ENCODE peak calls at places on chromosomes 3 and 15, in ten cellular contexts. One of them, this sample, is unnamed.

GRCh38 chr15:44099671-44100070 is 95.4 kb downstream of the FRMD5 start:
- DNase-seq in CD8-positive, alpha-beta memory T cell: no peak
- DNase-seq in NCI-H187 treated with DMSO at 0.1 percent for 48 hours: no peak
- DNase-seq in caudate nucleus: no peak
- DNase-seq in kidney: no peak
- DNase-seq in AG09319: peak; percentile 28
- DNase-seq in KG1: no peak
- DNase-seq in GM23338: no peak
- DNase-seq in HAP-1: no peak
- DNase-seq in stimulated activated CD8-positive, alpha-beta memory T cell treated with anti-CD3 and anti-CD28 coated beads, Interleukin-4, amount 100 ng/mL, for 48 hours: no peak
- DNase-seq in this sample: no peak

GRCh38 chr3:169497567-169498257 is 165.8 kb downstream of the MECOM start:
- DNase-seq in KG1: no peak
- DNase-seq in caudate nucleus: no peak
- DNase-seq in NCI-H187 treated with DMSO at 0.1 percent for 48 hours: no peak
- DNase-seq in kidney: no peak
- DNase-seq in stimulated activated CD8-positive, alpha-beta memory T cell treated with anti-CD3 and anti-CD28 coated beads, Interleukin-4, amount 100 ng/mL, for 48 hours: no peak
- DNase-seq in HAP-1: peak; percentile 29
- DNase-seq in CD8-positive, alpha-beta memory T cell: no peak
- DNase-seq in GM23338: no peak
- DNase-seq in AG09319: no peak
- DNase-seq in this sample: peak; percentile 42

GRCh38 chr3:126389792-126390142 is 4.9 kb upstream of the CFAP100 start:
- DNase-seq in caudate nucleus: no peak
- DNase-seq in AG09319: no peak
- DNase-seq in CD8-positive, alpha-beta memory T cell: no peak
- DNase-seq in KG1: no peak
- DNase-seq in NCI-H187 treated with DMSO at 0.1 percent for 48 hours: no peak
- DNase-seq in HAP-1: no peak
- DNase-seq in kidney: no peak
- DNase-seq in stimulated activated CD8-positive, alpha-beta memory T cell treated with anti-CD3 and anti-CD28 coated beads, Interleukin-4, amount 100 ng/mL, for 48 hours: no peak
- DNase-seq in GM23338: no peak
- DNase-seq in this sample: no peak

GRCh38 chr3:105688821-105689220 is 180.0 kb downstream of the CBLB start:
- DNase-seq in NCI-H187 treated with DMSO at 0.1 percent for 48 hours: no peak
- DNase-seq in stimulated activated CD8-positive, alpha-beta memory T cell treated with anti-CD3 and anti-CD28 coated beads, Interleukin-4, amount 100 ng/mL, for 48 hours: no peak
- DNase-seq in CD8-positive, alpha-beta memory T cell: no peak
- DNase-seq in caudate nucleus: no peak
- DNase-seq in kidney: no peak
- DNase-seq in GM23338: no peak
- DNase-seq in KG1: no peak
- DNase-seq in AG09319: no peak
- DNase-seq in HAP-1: no peak
- DNase-seq in this sample: peak; percentile 20

GRCh38 chr15:80599359-80599758 is 95.8 kb upstream of the ABHD17C start:
- DNase-seq in AG09319: no peak
- DNase-seq in NCI-H187 treated with DMSO at 0.1 percent for 48 hours: no peak
- DNase-seq in kidney: no peak
- DNase-seq in caudate nucleus: no peak
- DNase-seq in CD8-positive, alpha-beta memory T cell: no peak
- DNase-seq in stimulated activated CD8-positive, alpha-beta memory T cell treated with anti-CD3 and anti-CD28 coated beads, Interleukin-4, amount 100 ng/mL, for 48 hours: no peak
- DNase-seq in HAP-1: no peak
- DNase-seq in KG1: no peak
- DNase-seq in GM23338: no peak
- DNase-seq in this sample: peak; percentile 47

GRCh38 chr3:40920041-40920440 is 279.3 kb upstream of the CTNNB1 start:
- DNase-seq in caudate nucleus: no peak
- DNase-seq in NCI-H187 treated with DMSO at 0.1 percent for 48 hours: no peak
- DNase-seq in CD8-positive, alpha-beta memory T cell: no peak
- DNase-seq in HAP-1: no peak
- DNase-seq in kidney: no peak
- DNase-seq in GM23338: peak; percentile 73
- DNase-seq in stimulated activated CD8-positive, alpha-beta memory T cell treated with anti-CD3 and anti-CD28 coated beads, Interleukin-4, amount 100 ng/mL, for 48 hours: no peak
- DNase-seq in AG09319: no peak
- DNase-seq in KG1: no peak
- DNase-seq in this sample: peak; percentile 96

GRCh38 chr3:128447561-128448013 is 19.1 kb downstream of the DNAJB8 start:
- DNase-seq in CD8-positive, alpha-beta memory T cell: no peak
- DNase-seq in AG09319: no peak
- DNase-seq in caudate nucleus: no peak
- DNase-seq in GM23338: no peak
- DNase-seq in kidney: no peak
- DNase-seq in NCI-H187 treated with DMSO at 0.1 percent for 48 hours: no peak
- DNase-seq in stimulated activated CD8-positive, alpha-beta memory T cell treated with anti-CD3 and anti-CD28 coated beads, Interleukin-4, amount 100 ng/mL, for 48 hours: peak; percentile 84
- DNase-seq in HAP-1: no peak
- DNase-seq in KG1: no peak
- DNase-seq in this sample: peak; percentile 49

GRCh38 chr3:183895774-183896173 is 11.1 kb upstream of the PARL start:
- DNase-seq in stimulated activated CD8-positive, alpha-beta memory T cell treated with anti-CD3 and anti-CD28 coated beads, Interleukin-4, amount 100 ng/mL, for 48 hours: no peak
- DNase-seq in HAP-1: no peak
- DNase-seq in GM23338: no peak
- DNase-seq in caudate nucleus: no peak
- DNase-seq in AG09319: no peak
- DNase-seq in CD8-positive, alpha-beta memory T cell: no peak
- DNase-seq in NCI-H187 treated with DMSO at 0.1 percent for 48 hours: no peak
- DNase-seq in KG1: no peak
- DNase-seq in kidney: no peak
- DNase-seq in this sample: no peak

GRCh38 chr3:195124378-195124985 is 146.5 kb downstream of the XXYLT1 start:
- DNase-seq in caudate nucleus: no peak
- DNase-seq in HAP-1: no peak
- DNase-seq in kidney: no peak
- DNase-seq in KG1: no peak
- DNase-seq in NCI-H187 treated with DMSO at 0.1 percent for 48 hours: no peak
- DNase-seq in GM23338: no peak
- DNase-seq in CD8-positive, alpha-beta memory T cell: no peak
- DNase-seq in stimulated activated CD8-positive, alpha-beta memory T cell treated with anti-CD3 and anti-CD28 coated beads, Interleukin-4, amount 100 ng/mL, for 48 hours: no peak
- DNase-seq in AG09319: no peak
- DNase-seq in this sample: no peak

GRCh38 chr3:4416961-4417360 is 50.1 kb downstream of the SUMF1 start:
- DNase-seq in stimulated activated CD8-positive, alpha-beta memory T cell treated with anti-CD3 and anti-CD28 coated beads, Interleukin-4, amount 100 ng/mL, for 48 hours: peak; percentile 66
- DNase-seq in KG1: no peak
- DNase-seq in AG09319: no peak
- DNase-seq in NCI-H187 treated with DMSO at 0.1 percent for 48 hours: no peak
- DNase-seq in caudate nucleus: peak; percentile 55
- DNase-seq in HAP-1: no peak
- DNase-seq in kidney: no peak
- DNase-seq in GM23338: no peak
- DNase-seq in CD8-positive, alpha-beta memory T cell: no peak
- DNase-seq in this sample: peak; percentile 92

GRCh38 chr3:126524429-126524988 is 554 bp downstream of the CHST13 start:
- DNase-seq in HAP-1: peak; percentile 47
- DNase-seq in AG09319: no peak
- DNase-seq in caudate nucleus: no peak
- DNase-seq in KG1: no peak
- DNase-seq in kidney: peak; percentile 78
- DNase-seq in stimulated activated CD8-positive, alpha-beta memory T cell treated with anti-CD3 and anti-CD28 coated beads, Interleukin-4, amount 100 ng/mL, for 48 hours: peak; percentile 29
- DNase-seq in CD8-positive, alpha-beta memory T cell: no peak
- DNase-seq in GM23338: no peak
- DNase-seq in NCI-H187 treated with DMSO at 0.1 percent for 48 hours: no peak
- DNase-seq in this sample: no peak

GRCh38 chr3:71944482-71944881 is 159.5 kb upstream of the PROK2 start:
- DNase-seq in kidney: no peak
- DNase-seq in caudate nucleus: no peak
- DNase-seq in KG1: no peak
- DNase-seq in AG09319: no peak
- DNase-seq in stimulated activated CD8-positive, alpha-beta memory T cell treated with anti-CD3 and anti-CD28 coated beads, Interleukin-4, amount 100 ng/mL, for 48 hours: no peak
- DNase-seq in GM23338: no peak
- DNase-seq in NCI-H187 treated with DMSO at 0.1 percent for 48 hours: no peak
- DNase-seq in HAP-1: no peak
- DNase-seq in CD8-positive, alpha-beta memory T cell: no peak
- DNase-seq in this sample: no peak

GRCh38 chr3:63687569-63688233 is 35.2 kb downstream of the SNTN start:
- DNase-seq in kidney: no peak
- DNase-seq in AG09319: no peak
- DNase-seq in HAP-1: no peak
- DNase-seq in GM23338: no peak
- DNase-seq in stimulated activated CD8-positive, alpha-beta memory T cell treated with anti-CD3 and anti-CD28 coated beads, Interleukin-4, amount 100 ng/mL, for 48 hours: no peak
- DNase-seq in CD8-positive, alpha-beta memory T cell: no peak
- DNase-seq in KG1: no peak
- DNase-seq in NCI-H187 treated with DMSO at 0.1 percent for 48 hours: no peak
- DNase-seq in caudate nucleus: no peak
- DNase-seq in this sample: peak; percentile 21

GRCh38 chr3:13218541-13218908 is 145.3 kb upstream of the IQSEC1 start:
- DNase-seq in GM23338: no peak
- DNase-seq in NCI-H187 treated with DMSO at 0.1 percent for 48 hours: no peak
- DNase-seq in HAP-1: no peak
- DNase-seq in AG09319: no peak
- DNase-seq in CD8-positive, alpha-beta memory T cell: no peak
- DNase-seq in caudate nucleus: no peak
- DNase-seq in kidney: peak; percentile 35
- DNase-seq in KG1: no peak
- DNase-seq in stimulated activated CD8-positive, alpha-beta memory T cell treated with anti-CD3 and anti-CD28 coated beads, Interleukin-4, amount 100 ng/mL, for 48 hours: no peak
- DNase-seq in this sample: no peak

GRCh38 chr3:67517781-67518180 is 136.6 kb downstream of the SUCLG2 start:
- DNase-seq in caudate nucleus: no peak
- DNase-seq in NCI-H187 treated with DMSO at 0.1 percent for 48 hours: no peak
- DNase-seq in stimulated activated CD8-positive, alpha-beta memory T cell treated with anti-CD3 and anti-CD28 coated beads, Interleukin-4, amount 100 ng/mL, for 48 hours: no peak
- DNase-seq in AG09319: no peak
- DNase-seq in CD8-positive, alpha-beta memory T cell: no peak
- DNase-seq in KG1: no peak
- DNase-seq in HAP-1: no peak
- DNase-seq in kidney: no peak
- DNase-seq in GM23338: no peak
- DNase-seq in this sample: no peak

GRCh38 chr15:32878849-32879795 is 161.3 kb downstream of the GREM1 start:
- DNase-seq in NCI-H187 treated with DMSO at 0.1 percent for 48 hours: no peak
- DNase-seq in caudate nucleus: no peak
- DNase-seq in GM23338: no peak
- DNase-seq in kidney: no peak
- DNase-seq in AG09319: no peak
- DNase-seq in HAP-1: no peak
- DNase-seq in CD8-positive, alpha-beta memory T cell: no peak
- DNase-seq in stimulated activated CD8-positive, alpha-beta memory T cell treated with anti-CD3 and anti-CD28 coated beads, Interleukin-4, amount 100 ng/mL, for 48 hours: no peak
- DNase-seq in KG1: no peak
- DNase-seq in this sample: peak; percentile 32

GRCh38 chr3:127121221-127121647 is 71.7 kb upstream of the PRR23E start:
- DNase-seq in kidney: no peak
- DNase-seq in caudate nucleus: no peak
- DNase-seq in CD8-positive, alpha-beta memory T cell: no peak
- DNase-seq in stimulated activated CD8-positive, alpha-beta memory T cell treated with anti-CD3 and anti-CD28 coated beads, Interleukin-4, amount 100 ng/mL, for 48 hours: no peak
- DNase-seq in KG1: no peak
- DNase-seq in GM23338: no peak
- DNase-seq in AG09319: no peak
- DNase-seq in NCI-H187 treated with DMSO at 0.1 percent for 48 hours: no peak
- DNase-seq in HAP-1: no peak
- DNase-seq in this sample: no peak

GRCh38 chr3:127165036-127165435 is 27.9 kb upstream of the PRR23E start:
- DNase-seq in GM23338: no peak
- DNase-seq in HAP-1: no peak
- DNase-seq in stimulated activated CD8-positive, alpha-beta memory T cell treated with anti-CD3 and anti-CD28 coated beads, Interleukin-4, amount 100 ng/mL, for 48 hours: no peak
- DNase-seq in AG09319: no peak
- DNase-seq in CD8-positive, alpha-beta memory T cell: no peak
- DNase-seq in NCI-H187 treated with DMSO at 0.1 percent for 48 hours: no peak
- DNase-seq in kidney: no peak
- DNase-seq in caudate nucleus: no peak
- DNase-seq in KG1: no peak
- DNase-seq in this sample: no peak

GRCh38 chr3:129558772-129559564 is 16.0 kb downstream of the H1-8 start:
- DNase-seq in CD8-positive, alpha-beta memory T cell: no peak
- DNase-seq in kidney: no peak
- DNase-seq in caudate nucleus: no peak
- DNase-seq in NCI-H187 treated with DMSO at 0.1 percent for 48 hours: no peak
- DNase-seq in stimulated activated CD8-positive, alpha-beta memory T cell treated with anti-CD3 and anti-CD28 coated beads, Interleukin-4, amount 100 ng/mL, for 48 hours: no peak
- DNase-seq in HAP-1: no peak
- DNase-seq in AG09319: peak; percentile 79
- DNase-seq in GM23338: no peak
- DNase-seq in KG1: no peak
- DNase-seq in this sample: peak; percentile 74

GRCh38 chr15:71013446-71013845 is 101.8 kb upstream of the THSD4 start:
- DNase-seq in KG1: no peak
- DNase-seq in CD8-positive, alpha-beta memory T cell: no peak
- DNase-seq in kidney: no peak
- DNase-seq in GM23338: no peak
- DNase-seq in AG09319: no peak
- DNase-seq in caudate nucleus: no peak
- DNase-seq in HAP-1: no peak
- DNase-seq in NCI-H187 treated with DMSO at 0.1 percent for 48 hours: no peak
- DNase-seq in stimulated activated CD8-positive, alpha-beta memory T cell treated with anti-CD3 and anti-CD28 coated beads, Interleukin-4, amount 100 ng/mL, for 48 hours: no peak
- DNase-seq in this sample: peak; percentile 9

GRCh38 chr15:94910166-94910565 is 678.8 kb downstream of the MCTP2 start:
- DNase-seq in stimulated activated CD8-positive, alpha-beta memory T cell treated with anti-CD3 and anti-CD28 coated beads, Interleukin-4, amount 100 ng/mL, for 48 hours: no peak
- DNase-seq in caudate nucleus: no peak
- DNase-seq in HAP-1: no peak
- DNase-seq in CD8-positive, alpha-beta memory T cell: no peak
- DNase-seq in NCI-H187 treated with DMSO at 0.1 percent for 48 hours: no peak
- DNase-seq in kidney: no peak
- DNase-seq in AG09319: no peak
- DNase-seq in KG1: no peak
- DNase-seq in GM23338: no peak
- DNase-seq in this sample: no peak

GRCh38 chr15:41979493-41980266 is 7.3 kb upstream of the EHD4 start:
- DNase-seq in caudate nucleus: no peak
- DNase-seq in kidney: no peak
- DNase-seq in AG09319: no peak
- DNase-seq in stimulated activated CD8-positive, alpha-beta memory T cell treated with anti-CD3 and anti-CD28 coated beads, Interleukin-4, amount 100 ng/mL, for 48 hours: no peak
- DNase-seq in KG1: no peak
- DNase-seq in GM23338: no peak
- DNase-seq in CD8-positive, alpha-beta memory T cell: no peak
- DNase-seq in HAP-1: no peak
- DNase-seq in NCI-H187 treated with DMSO at 0.1 percent for 48 hours: no peak
- DNase-seq in this sample: no peak

GRCh38 chr15:77251662-77252061 is 168.2 kb downstream of the PEAK1 start:
- DNase-seq in kidney: no peak
- DNase-seq in stimulated activated CD8-positive, alpha-beta memory T cell treated with anti-CD3 and anti-CD28 coated beads, Interleukin-4, amount 100 ng/mL, for 48 hours: peak; percentile 28
- DNase-seq in NCI-H187 treated with DMSO at 0.1 percent for 48 hours: no peak
- DNase-seq in HAP-1: peak; percentile 55
- DNase-seq in CD8-positive, alpha-beta memory T cell: no peak
- DNase-seq in caudate nucleus: no peak
- DNase-seq in GM23338: peak; percentile 74
- DNase-seq in AG09319: no peak
- DNase-seq in KG1: no peak
- DNase-seq in this sample: no peak

GRCh38 chr3:168847293-168847883 is 751.7 kb upstream of the GOLIM4 start:
- DNase-seq in NCI-H187 treated with DMSO at 0.1 percent for 48 hours: no peak
- DNase-seq in GM23338: peak; percentile 78
- DNase-seq in kidney: no peak
- DNase-seq in KG1: no peak
- DNase-seq in CD8-positive, alpha-beta memory T cell: no peak
- DNase-seq in caudate nucleus: no peak
- DNase-seq in AG09319: peak; percentile 3
- DNase-seq in HAP-1: peak; percentile 48
- DNase-seq in stimulated activated CD8-positive, alpha-beta memory T cell treated with anti-CD3 and anti-CD28 coated beads, Interleukin-4, amount 100 ng/mL, for 48 hours: no peak
- DNase-seq in this sample: peak; percentile 43

GRCh38 chr15:67164811-67165652 is 89.4 kb downstream of the AAGAB start:
- DNase-seq in AG09319: no peak
- DNase-seq in kidney: peak; percentile 85
- DNase-seq in caudate nucleus: no peak
- DNase-seq in stimulated activated CD8-positive, alpha-beta memory T cell treated with anti-CD3 and anti-CD28 coated beads, Interleukin-4, amount 100 ng/mL, for 48 hours: no peak
- DNase-seq in HAP-1: peak; percentile 50
- DNase-seq in CD8-positive, alpha-beta memory T cell: no peak
- DNase-seq in GM23338: peak; percentile 74
- DNase-seq in KG1: no peak
- DNase-seq in NCI-H187 treated with DMSO at 0.1 percent for 48 hours: no peak
- DNase-seq in this sample: no peak

GRCh38 chr3:183524476-183524875 is 31.0 kb downstream of the KLHL6 start:
- DNase-seq in CD8-positive, alpha-beta memory T cell: no peak
- DNase-seq in HAP-1: no peak
- DNase-seq in caudate nucleus: no peak
- DNase-seq in NCI-H187 treated with DMSO at 0.1 percent for 48 hours: no peak
- DNase-seq in GM23338: no peak
- DNase-seq in KG1: no peak
- DNase-seq in kidney: no peak
- DNase-seq in AG09319: no peak
- DNase-seq in stimulated activated CD8-positive, alpha-beta memory T cell treated with anti-CD3 and anti-CD28 coated beads, Interleukin-4, amount 100 ng/mL, for 48 hours: no peak
- DNase-seq in this sample: no peak

GRCh38 chr15:96054029-96054428 is 276.5 kb upstream of the NR2F2 start:
- DNase-seq in stimulated activated CD8-positive, alpha-beta memory T cell treated with anti-CD3 and anti-CD28 coated beads, Interleukin-4, amount 100 ng/mL, for 48 hours: no peak
- DNase-seq in kidney: no peak
- DNase-seq in caudate nucleus: no peak
- DNase-seq in NCI-H187 treated with DMSO at 0.1 percent for 48 hours: no peak
- DNase-seq in AG09319: no peak
- DNase-seq in KG1: no peak
- DNase-seq in CD8-positive, alpha-beta memory T cell: no peak
- DNase-seq in GM23338: peak; percentile 24
- DNase-seq in HAP-1: no peak
- DNase-seq in this sample: no peak

GRCh38 chr3:43637702-43638101 is 15.9 kb upstream of the ANO10 start:
- DNase-seq in GM23338: no peak
- DNase-seq in KG1: no peak
- DNase-seq in CD8-positive, alpha-beta memory T cell: no peak
- DNase-seq in HAP-1: no peak
- DNase-seq in kidney: no peak
- DNase-seq in caudate nucleus: no peak
- DNase-seq in stimulated activated CD8-positive, alpha-beta memory T cell treated with anti-CD3 and anti-CD28 coated beads, Interleukin-4, amount 100 ng/mL, for 48 hours: no peak
- DNase-seq in NCI-H187 treated with DMSO at 0.1 percent for 48 hours: no peak
- DNase-seq in AG09319: no peak
- DNase-seq in this sample: no peak

This sample was measured in renal cortical epithelial cell.